ENCODE peak calls at places on chromosome 13, in ten cellular contexts. U, P, X, H, R, K, I, O, J and C are unnamed samples.

GRCh38 chr13:95604534-95604915 is 40.0 kb downstream of the DZIP1 start:
- DNase-seq in U (no peak), P (no peak), X (peak; percentile 8), H (no peak), R (no peak), K (no peak), I (no peak), O (peak; percentile 18), J (no peak), C (no peak)

GRCh38 chr13:87168390-87168789 is 502.8 kb upstream of the SLITRK5 start:
- DNase-seq in U (no peak), P (no peak), X (no peak), H (no peak), R (no peak), K (no peak), I (no peak), O (no peak), J (no peak), C (no peak)

GRCh38 chr13:26867451-26868067 is 107.0 kb upstream of the GPR12 start:
- DNase-seq in U (no peak), P (no peak), X (peak; percentile 14), H (peak; percentile 53), R (peak; percentile 13), K (no peak), I (no peak), O (peak; percentile 14), J (no peak), C (no peak)

GRCh38 chr13:24625324-24625723 is 54.9 kb upstream of the ATP12A start:
- DNase-seq in U (no peak), P (no peak), X (no peak), H (no peak), R (peak; percentile 43), K (no peak), I (no peak), O (no peak), J (no peak), C (no peak)

GRCh38 chr13:21095311-21095710 is 33.9 kb upstream of the LATS2 start:
- DNase-seq in U (no peak), P (no peak), X (no peak), H (no peak), R (no peak), K (no peak), I (no peak), O (no peak), J (no peak), C (no peak)

GRCh38 chr13:109666656-109667448 is 119.5 kb downstream of the IRS2 start:
- DNase-seq in U (no peak), P (no peak), X (peak; percentile 5), H (no peak), R (no peak), K (no peak), I (no peak), O (peak; percentile 16), J (peak; percentile 38), C (no peak)

GRCh38 chr13:59494560-59494970 is 669.2 kb downstream of the DIAPH3 start:
- DNase-seq in U (no peak), P (no peak), X (no peak), H (no peak), R (no peak), K (peak; percentile 9), I (no peak), O (peak; percentile 81), J (no peak), C (no peak)

GRCh38 chr13:37446503-37446902 is 152.1 kb downstream of the POSTN start:
- DNase-seq in U (no peak), P (no peak), X (peak; percentile 85), H (peak; percentile 41), R (no peak), K (no peak), I (no peak), O (peak; percentile 93), J (peak; percentile 1), C (no peak)

GRCh38 chr13:41523396-41523795 is 66.0 kb downstream of the RGCC start:
- DNase-seq in U (no peak), P (no peak), X (no peak), H (no peak), R (no peak), K (no peak), I (no peak), O (no peak), J (no peak), C (no peak)

GRCh38 chr13:97121894-97122293 is 100.2 kb upstream of the MBNL2 start:
- DNase-seq in U (no peak), P (no peak), X (peak; percentile 67), H (no peak), R (no peak), K (no peak), I (no peak), O (peak; percentile 54), J (peak; percentile 20), C (no peak)

GRCh38 chr13:35848316-35848715 is 282.9 kb downstream of the DCLK1 start:
- DNase-seq in U (no peak), P (no peak), X (no peak), H (peak; percentile 29), R (no peak), K (no peak), I (no peak), O (no peak), J (no peak), C (no peak)

GRCh38 chr13:97211986-97212385 is 10.1 kb upstream of the MBNL2 start:
- DNase-seq in U (no peak), P (no peak), X (no peak), H (no peak), R (no peak), K (no peak), I (no peak), O (no peak), J (no peak), C (no peak)

GRCh38 chr13:100913143-100913542 is 238.5 kb upstream of the TMTC4 start:
- DNase-seq in U (no peak), P (no peak), X (no peak), H (no peak), R (no peak), K (no peak), I (no peak), O (peak; percentile 10), J (no peak), C (no peak)

GRCh38 chr13:25267715-25268114 is 19.6 kb downstream of the MTMR6 start:
- DNase-seq in U (no peak), P (no peak), X (no peak), H (no peak), R (peak; percentile 33), K (no peak), I (no peak), O (peak; percentile 26), J (no peak), C (no peak)

GRCh38 chr13:110347535-110348308 is 40.6 kb downstream of the COL4A2 start:
- DNase-seq in U (no peak), P (no peak), X (peak; percentile 99), H (no peak), R (no peak), K (no peak), I (peak; percentile 89), O (peak; percentile 90), J (peak; percentile 84), C (no peak)

GRCh38 chr13:95643471-95643813 is 1.1 kb downstream of the DZIP1 start:
- DNase-seq in U (no peak), P (no peak), X (peak; percentile 57), H (peak; percentile 16), R (no peak), K (peak; percentile 9), I (no peak), O (peak; percentile 43), J (no peak), C (no peak)

GRCh38 chr13:33817843-33818661 is at the start of gene RFC3:
- DNase-seq in U (peak; percentile 90), P (peak; percentile 95), X (peak; percentile 92), H (peak; percentile 96), R (peak; percentile 97), K (peak; percentile 89), I (peak; percentile 98), O (peak; percentile 95), J (peak; percentile 83), C (peak; percentile 96)

GRCh38 chr13:112790735-112791641 is 101.2 kb downstream of the ATP11A start:
- DNase-seq in U (peak; percentile 23), P (no peak), X (no peak), H (no peak), R (no peak), K (no peak), I (no peak), O (peak; percentile 64), J (no peak), C (no peak)
- H3K4me3 ChIP-seq in U (peak overlapping the region; percentile 27), P (no peak overlapping the region), X (no peak overlapping the region), H (no peak overlapping the region), R (no peak overlapping the region), K (no peak overlapping the region), I (no peak overlapping the region), O (no peak overlapping the region), J (no peak overlapping the region), C (peak overlapping the region; percentile 25)

DNA sequence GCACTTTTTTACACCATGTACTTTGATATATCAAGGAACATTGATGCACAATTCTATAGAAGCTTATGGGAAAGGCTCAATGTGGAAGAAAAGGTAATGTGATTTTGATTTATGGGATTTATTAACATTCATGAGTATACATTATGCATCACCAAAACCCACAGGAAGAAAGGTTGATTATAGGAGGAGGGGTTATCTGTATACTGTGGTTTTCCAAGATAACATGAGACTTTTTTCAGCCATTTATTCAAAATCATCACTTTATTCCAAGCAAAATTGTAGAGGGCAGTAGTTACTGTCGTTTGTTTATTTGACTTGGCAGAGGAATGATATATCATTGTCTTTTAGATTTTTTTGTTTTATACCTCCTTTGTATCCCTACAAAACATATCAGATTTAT is 54.9 kb downstream of the WDFY2 start:
- DNase-seq in U (no peak), P (no peak), X (no peak), H (no peak), R (no peak), K (no peak), I (no peak), O (peak; percentile 11), J (no peak), C (no peak)
- H3K27ac ChIP-seq in U (no peak overlapping the region), P (no peak overlapping the region), X (no peak overlapping the region), H (no peak overlapping the region), R (no peak overlapping the region), K (no peak overlapping the region), I (no peak overlapping the region), O (no peak overlapping the region), J (no peak overlapping the region), C (no peak overlapping the region)

DNA sequence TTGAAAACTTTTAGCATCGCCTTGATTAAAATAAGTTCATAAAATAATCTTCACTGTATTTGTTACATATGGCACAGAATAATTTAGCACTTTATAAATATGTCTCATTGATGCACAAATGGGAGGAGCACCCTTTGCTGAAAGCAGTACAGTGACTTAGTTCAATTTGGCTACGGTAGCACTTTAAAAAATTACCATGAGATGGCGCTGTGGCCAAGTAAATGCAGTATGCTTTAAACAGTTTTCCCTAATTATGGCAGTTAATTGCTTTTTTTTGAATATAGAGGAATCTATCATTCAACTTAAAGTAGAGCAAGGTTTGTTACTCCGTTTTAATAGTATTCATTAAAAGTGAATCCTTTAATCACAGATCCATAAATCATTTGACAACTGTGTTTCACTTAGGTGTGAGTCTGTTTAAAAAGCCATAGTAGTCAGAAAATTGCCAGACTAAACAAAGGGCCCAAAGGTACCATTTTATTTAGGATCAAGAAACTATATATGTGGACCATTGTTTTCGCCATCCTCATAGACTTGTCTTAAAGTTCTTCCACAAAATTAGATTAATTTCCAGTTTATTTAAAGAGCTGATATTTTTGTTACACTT is 34.7 kb upstream of the ESD start:
- DNase-seq in U (no peak), P (peak; percentile 16), X (peak; percentile 37), H (peak; percentile 66), R (peak; percentile 58), K (no peak), I (no peak), O (peak; percentile 58), J (peak; percentile 26), C (no peak)
- H3K4me3 ChIP-seq in U (no peak overlapping the region), P (no peak overlapping the region), X (no peak overlapping the region), H (no peak overlapping the region), R (no peak overlapping the region), K (no peak overlapping the region), I (no peak overlapping the region), O (no peak overlapping the region), J (no peak overlapping the region), C (no peak overlapping the region)

GRCh38 chr13:75541961-75542360 is 4.3 kb upstream of the COMMD6 start:
- DNase-seq in U (no peak), P (no peak), X (no peak), H (no peak), R (no peak), K (no peak), I (no peak), O (no peak), J (no peak), C (no peak)
- H3K27ac ChIP-seq in U (no peak overlapping the region), P (no peak overlapping the region), X (no peak overlapping the region), H (no peak overlapping the region), R (no peak overlapping the region), K (no peak overlapping the region), I (no peak overlapping the region), O (no peak overlapping the region), J (no peak overlapping the region), C (no peak overlapping the region)